ENCODE peak calls at places on chromosomes 13 and 19, in four cellular contexts. V is fibroblast of pulmonary artery, H is heart right ventricle, F is psoas muscle. G is an unnamed sample.

GRCh38 chr13:20340759-20341161 is 108.6 kb upstream of the GJB6 start:
- DNase-seq in V (peak), H (no peak), F (peak), G (no peak)

GRCh38 chr19:3819989-3820388 is 33.8 kb upstream of the MATK start:
- DNase-seq in V (no peak), H (no peak), F (no peak), G (no peak)

GRCh38 chr19:44675516-44675915 is 4.2 kb downstream of the CEACAM19 start:
- DNase-seq in V (no peak), H (no peak), F (no peak), G (no peak)

GRCh38 chr19:56105090-56105701 is 15.9 kb downstream of the ZNF787 start:
- DNase-seq in V (peak), H (peak), F (peak), G (peak)

GRCh38 chr13:75904012-75904411 is 267.9 kb downstream of the LMO7 start:
- DNase-seq in V (no peak), H (no peak), F (no peak), G (no peak)

GRCh38 chr13:24308488-24309020 is 826 bp upstream of the C1QTNF9 start:
- DNase-seq in V (no peak), H (no peak), F (no peak), G (peak)

GRCh38 chr19:46990998-46991676 is 28.5 kb upstream of the NPAS1 start:
- DNase-seq in V (peak), H (peak), F (peak), G (peak)

GRCh38 chr13:113170503-113170902 is 12.1 kb downstream of the PROZ start:
- DNase-seq in V (no peak), H (no peak), F (no peak), G (no peak)

GRCh38 chr13:93951153-93951552 is 528.3 kb downstream of the DCT start:
- DNase-seq in V (peak), H (no peak), F (no peak), G (no peak)

GRCh38 chr19:5026706-5027273 is 57.9 kb downstream of the KDM4B start:
- DNase-seq in V (peak), H (no peak), F (no peak), G (no peak)
- TF ChIP-seq CTCF in V (peak), H (no peak), F (no peak), G (no peak)

GRCh38 chr13:47135800-47136658 is 239.2 kb upstream of the HTR2A start:
- DNase-seq in V (no peak), H (no peak), F (no peak), G (no peak)

GRCh38 chr13:47144782-47145181 is 247.9 kb upstream of the HTR2A start:
- DNase-seq in V (no peak), H (no peak), F (no peak), G (no peak)

GRCh38 chr13:47134939-47135489 is 238.2 kb upstream of the HTR2A start:
- DNase-seq in V (no peak), H (no peak), F (no peak), G (peak)

GRCh38 chr13:47136659-47136975 is 239.8 kb upstream of the HTR2A start:
- DNase-seq in V (no peak), H (no peak), F (no peak), G (no peak)

GRCh38 chr13:47139519-47139918 is 242.7 kb upstream of the HTR2A start:
- DNase-seq in V (no peak), H (no peak), F (no peak), G (no peak)
- TF ChIP-seq CTCF in V (no peak), H (no peak), F (no peak), G (no peak)

DNA sequence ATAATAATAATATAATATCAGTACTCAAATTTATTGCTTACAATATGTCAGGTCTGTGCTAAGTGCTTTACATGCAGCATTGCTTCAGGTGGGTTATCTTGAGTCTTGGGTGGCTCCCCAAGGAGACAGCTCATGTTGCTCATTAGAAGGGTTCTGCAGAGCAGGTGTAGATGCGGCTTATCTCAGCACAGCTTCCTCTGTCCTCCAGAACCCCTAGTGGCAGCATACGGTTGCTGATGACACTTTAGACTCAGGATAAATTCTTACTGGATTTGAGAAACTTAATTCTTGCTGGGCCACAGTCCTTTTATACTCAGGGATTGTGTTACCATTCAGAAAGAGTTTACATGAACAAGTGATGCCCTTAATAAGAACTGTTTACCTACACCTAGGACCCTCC is 8.9 kb downstream of the COG3 start:
- DNase-seq in V (no peak), H (no peak), F (no peak), G (no peak)
- TF ChIP-seq CTCF in V (peak), H (no peak), F (peak), G (peak)

DNA sequence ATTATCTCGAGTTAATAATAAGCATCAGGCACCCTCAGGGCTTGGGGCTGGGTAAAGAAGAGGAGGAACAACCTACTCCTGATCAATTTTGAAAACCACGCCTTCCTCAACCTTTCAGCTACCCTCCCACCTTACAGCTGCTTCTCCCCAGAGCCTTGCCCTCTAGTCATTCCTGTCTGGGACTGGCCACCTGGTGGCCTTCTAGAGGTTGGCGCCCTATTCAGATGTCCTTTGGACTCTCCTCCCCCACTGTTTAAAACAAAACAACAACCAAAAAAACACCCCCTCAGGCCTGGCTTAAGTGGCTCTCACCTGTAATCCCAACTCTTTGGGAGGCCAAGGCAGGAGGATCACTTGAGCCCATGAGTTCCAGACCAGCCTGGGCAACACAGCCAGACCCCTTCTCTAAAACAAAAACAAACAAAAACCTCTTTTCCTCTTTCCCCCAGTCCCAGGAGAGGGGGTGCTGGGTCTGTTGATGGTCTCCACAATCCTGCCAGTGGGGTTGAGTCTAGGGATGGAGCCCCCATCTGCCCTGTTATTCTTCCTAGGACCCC is 62.3 kb downstream of the CCDC70 start:
- DNase-seq in V (no peak), H (no peak), F (no peak), G (no peak)
- TF ChIP-seq CTCF in V (peak), H (no peak), F (no peak), G (no peak)

GRCh38 chr13:68810660-68811059 is 1297.0 kb upstream of the ATXN8OS start:
- DNase-seq in V (no peak), H (no peak), F (no peak), G (no peak)
- TF ChIP-seq CTCF in V (no peak), H (no peak), F (no peak), G (peak)